ENCODE peak calls at places on chromosomes 2 and 18, in ten cellular contexts. H is H7; P is heart left ventricle; N is AG04450; V is transverse colon; U is GM12864; K is lung; R is esophagus squamous epithelium; F is CD8-positive, alpha-beta T cell; D is psoas muscle. S is an unnamed sample.
A peak's percentile ranks its signal among the peaks of the same experiment; 100 is the strongest.

GRCh38 chr2:3179208-3179607 is 198.4 kb downstream of the EIPR1 start:
- DNase-seq in H (peak; percentile 92), P (no peak), N (no peak), V (no peak), U (no peak), K (no peak), R (no peak), F (no peak), D (no peak), S (no peak)

GRCh38 chr2:240739797-240740196 is 48.1 kb downstream of the AQP12A start:
- DNase-seq in H (no peak), P (no peak), N (no peak), V (no peak), U (no peak), K (no peak), R (no peak), F (peak; percentile 76), D (no peak), S (no peak)

GRCh38 chr18:36187826-36188721 is 777 bp downstream of the MOCOS start:
- DNase-seq in H (peak; percentile 78), P (no peak), N (no peak), V (no peak), U (no peak), K (no peak), R (no peak), F (no peak), D (peak; percentile 58), S (no peak)

GRCh38 chr2:168336786-168337388 is 89.5 kb upstream of the STK39 start:
- DNase-seq in H (peak; percentile 61), P (no peak), N (no peak), V (peak; percentile 78), U (no peak), K (peak; percentile 64), R (no peak), F (peak; percentile 61), D (no peak), S (no peak)

GRCh38 chr18:2441544-2441943 is 129.8 kb downstream of the METTL4 start:
- DNase-seq in H (no peak), P (no peak), N (no peak), V (no peak), U (no peak), K (no peak), R (no peak), F (no peak), D (no peak), S (no peak)

GRCh38 chr2:120486946-120487345 is 141.0 kb downstream of the INHBB start:
- DNase-seq in H (no peak), P (no peak), N (no peak), V (no peak), U (no peak), K (no peak), R (no peak), F (no peak), D (peak; percentile 43), S (no peak)

GRCh38 chr2:212282596-212283330 is 255.8 kb downstream of the ERBB4 start:
- DNase-seq in H (no peak), P (no peak), N (no peak), V (no peak), U (no peak), K (no peak), R (no peak), F (no peak), D (no peak), S (no peak)

GRCh38 chr2:232276739-232277313 is 101.7 kb upstream of the ALPP start:
- DNase-seq in H (peak; percentile 60), P (no peak), N (no peak), V (no peak), U (no peak), K (no peak), R (no peak), F (no peak), D (no peak), S (no peak)

GRCh38 chr2:60745761-60746160 is 10.3 kb upstream of the PAPOLG start:
- DNase-seq in H (no peak), P (no peak), N (no peak), V (no peak), U (no peak), K (no peak), R (no peak), F (no peak), D (no peak), S (no peak)

GRCh38 chr2:85564144-85564563 is 2.9 kb upstream of the GGCX start:
- DNase-seq in H (no peak), P (no peak), N (no peak), V (no peak), U (no peak), K (no peak), R (no peak), F (no peak), D (no peak), S (no peak)
- H3K4me3 ChIP-seq in H (no peak overlapping the region), P (no peak overlapping the region), N (no peak overlapping the region), V (no peak overlapping the region), U (no peak overlapping the region), K (no peak overlapping the region), R (no peak overlapping the region), F (no peak overlapping the region), D (no peak overlapping the region), S (no peak overlapping the region)

DNA sequence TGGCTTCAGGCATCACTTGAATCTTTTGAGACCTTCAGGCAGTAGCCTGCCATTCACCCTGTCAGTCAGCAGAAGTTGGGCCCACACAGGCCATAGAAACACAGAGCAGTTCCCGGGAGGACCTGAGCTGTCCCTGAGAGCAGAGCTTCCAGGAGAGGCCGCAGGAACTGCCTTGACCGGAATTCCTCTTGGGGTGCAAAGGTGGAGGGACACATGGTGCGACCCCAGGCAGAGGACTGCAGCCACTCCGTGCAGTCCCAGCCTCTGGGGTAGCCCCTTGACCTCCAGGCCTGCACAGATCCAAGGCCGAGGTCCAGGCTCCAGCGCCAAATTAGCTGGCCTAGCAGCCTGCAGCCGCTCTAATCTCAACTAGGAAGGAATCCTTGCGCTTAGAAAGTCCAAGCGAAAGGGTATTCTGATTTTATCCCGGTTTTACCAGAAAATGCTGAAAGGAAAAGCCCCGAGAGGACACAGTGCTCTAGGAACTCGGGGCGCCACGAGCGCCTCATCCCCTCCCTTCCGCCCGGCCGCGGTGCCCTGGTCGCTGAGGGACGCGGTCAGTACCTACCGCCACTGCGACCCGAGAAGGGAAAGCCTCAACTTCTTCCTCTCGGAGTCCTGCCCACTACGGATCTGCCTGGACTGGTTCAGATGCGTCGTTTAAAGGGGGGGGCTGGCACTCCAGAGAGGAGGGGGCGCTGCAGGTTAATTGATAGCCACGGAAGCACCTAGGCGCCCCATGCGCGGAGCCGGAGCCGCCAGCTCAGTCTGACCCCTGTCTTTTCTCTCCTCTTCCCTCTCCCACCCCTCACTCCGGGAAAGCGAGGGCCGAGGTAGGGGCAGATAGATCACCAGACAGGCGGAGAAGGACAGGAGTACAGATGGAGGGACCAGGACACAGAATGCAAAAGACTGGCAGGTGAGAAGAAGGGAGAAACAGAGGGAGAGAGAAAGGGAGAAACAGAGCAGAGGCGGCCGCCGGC is 5.4 kb downstream of the SIX2 start:
- DNase-seq in H (peak; percentile 67), P (no peak), N (no peak), V (no peak), U (no peak), K (no peak), R (no peak), F (no peak), D (no peak), S (no peak)
- H3K4me3 ChIP-seq in H (peak overlapping the region; percentile 12), P (peak overlapping the region; percentile 27), N (no peak overlapping the region), V (no peak overlapping the region), U (no peak overlapping the region), K (no peak overlapping the region), R (peak overlapping the region; percentile 16), F (no peak overlapping the region), D (no peak overlapping the region), S (peak overlapping the region; percentile 28)

GRCh38 chr2:151409601-151410484 is at the start of gene RIF1:
- DNase-seq in H (peak; percentile 89), P (peak; percentile 91), N (peak; percentile 73), V (peak; percentile 89), U (peak; percentile 44), K (peak; percentile 89), R (peak; percentile 37), F (peak; percentile 69), D (peak; percentile 90), S (peak; percentile 85)

GRCh38 chr2:151405376-151405775 is 4.3 kb upstream of the RIF1 start:
- DNase-seq in H (no peak), P (no peak), N (no peak), V (no peak), U (no peak), K (no peak), R (no peak), F (no peak), D (no peak), S (no peak)

GRCh38 chr2:151408788-151409600 is 708 bp upstream of the RIF1 start:
- DNase-seq in H (peak; percentile 69), P (no peak), N (no peak), V (no peak), U (no peak), K (no peak), R (no peak), F (no peak), D (no peak), S (no peak)

GRCh38 chr2:151410485-151410833 is 757 bp downstream of the RIF1 start:
- DNase-seq in H (peak; percentile 62), P (no peak), N (no peak), V (no peak), U (peak; percentile 16), K (peak; percentile 29), R (no peak), F (peak; percentile 61), D (no peak), S (no peak)

DNA sequence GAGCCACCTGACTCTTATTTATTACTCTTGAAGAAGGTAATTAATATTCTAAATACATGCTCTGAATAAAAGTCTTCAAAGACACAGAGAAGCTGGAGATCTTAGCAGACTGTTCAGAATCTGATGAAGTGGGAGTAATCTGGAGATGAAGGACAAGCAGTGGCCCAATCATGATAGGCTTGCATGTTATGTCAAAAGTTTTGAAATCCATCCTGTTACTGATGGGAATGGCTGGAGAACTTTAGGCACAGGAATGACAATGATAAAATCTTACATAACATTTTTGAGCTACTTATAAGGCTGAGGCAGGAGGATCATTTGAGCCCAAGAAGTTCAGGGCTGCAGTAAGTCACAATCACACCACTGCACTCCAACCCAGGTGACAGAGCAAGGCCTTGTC is 2.4 kb upstream of the RIF1 start:
- DNase-seq in H (no peak), P (no peak), N (no peak), V (no peak), U (no peak), K (no peak), R (no peak), F (no peak), D (no peak), S (no peak)
- H3K4me3 ChIP-seq in H (no peak overlapping the region), P (no peak overlapping the region), N (no peak overlapping the region), V (no peak overlapping the region), U (no peak overlapping the region), K (no peak overlapping the region), R (no peak overlapping the region), F (no peak overlapping the region), D (no peak overlapping the region), S (no peak overlapping the region)

DNA sequence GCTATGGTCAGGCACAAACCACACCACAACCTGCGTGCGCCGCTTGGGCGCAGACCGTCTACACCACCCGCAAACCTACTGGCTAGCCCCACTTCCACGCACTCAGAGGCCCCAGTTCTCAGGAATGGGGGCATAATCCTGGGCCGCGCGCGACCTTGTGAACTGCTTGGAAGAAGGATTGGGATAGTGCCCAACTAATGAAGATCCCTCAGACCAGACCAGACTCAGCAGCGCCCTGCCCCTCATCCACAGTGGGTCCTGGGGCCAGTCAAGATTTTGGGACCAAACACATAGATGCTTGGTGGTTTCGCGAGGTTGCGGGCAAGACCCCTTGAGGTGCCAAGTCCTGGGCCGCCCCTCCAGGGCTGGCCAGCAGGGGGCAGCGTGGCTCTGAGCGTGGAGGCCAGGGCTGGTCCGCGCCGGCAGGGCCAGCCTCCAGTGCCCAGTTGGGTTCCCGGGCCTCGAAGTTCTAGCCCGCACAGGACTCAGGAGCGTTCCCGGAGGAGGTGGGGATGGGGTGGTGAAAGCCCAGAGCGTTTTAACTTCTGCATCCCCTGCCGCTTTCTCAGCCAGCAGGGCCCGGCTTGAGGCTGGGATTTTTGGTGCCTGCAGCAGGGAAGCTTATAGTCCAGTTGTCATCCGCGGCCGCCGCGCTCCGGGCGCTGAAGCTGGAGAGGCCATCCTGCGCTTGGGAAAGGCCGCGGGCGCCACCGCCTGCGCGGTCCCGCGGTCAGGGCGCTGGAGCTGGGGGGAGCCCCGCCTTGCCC is 8.3 kb downstream of the OSR1 start:
- DNase-seq in H (peak; percentile 93), P (peak; percentile 87), N (no peak), V (peak; percentile 66), U (no peak), K (no peak), R (no peak), F (peak; percentile 45), D (peak; percentile 68), S (peak; percentile 47)
- H3K4me3 ChIP-seq in H (peak overlapping the region; percentile 30), P (peak overlapping the region; percentile 33), N (no peak overlapping the region), V (no peak overlapping the region), U (no peak overlapping the region), K (no peak overlapping the region), R (peak overlapping the region; percentile 21), F (no peak overlapping the region), D (peak overlapping the region; percentile 38), S (peak overlapping the region; percentile 41)